ENCODE peak calls at places on chromosomes 3 and 15, in six cellular contexts. One of them, this sample, is unnamed.

GRCh38 chr3:151580592-151580991 is 119.7 kb upstream of the IGSF10 start:
- DNase-seq in AML-193: no peak
- DNase-seq in activated CD8-positive, alpha-beta T cell treated with anti-CD3 and anti-CD28 coated beads for 36 hours: no peak
- DNase-seq in T1000: no peak
- DNase-seq in activated naive CD4-positive, alpha-beta T cell treated with anti-CD3 and anti-CD28 coated beads for 36 hours: no peak
- DNase-seq in caudate nucleus: no peak
- DNase-seq in this sample: no peak

GRCh38 chr3:114671741-114672510 is 378.1 kb downstream of the TIGIT start:
- DNase-seq in caudate nucleus: no peak
- DNase-seq in activated naive CD4-positive, alpha-beta T cell treated with anti-CD3 and anti-CD28 coated beads for 36 hours: no peak
- DNase-seq in T1000: no peak
- DNase-seq in AML-193: no peak
- DNase-seq in activated CD8-positive, alpha-beta T cell treated with anti-CD3 and anti-CD28 coated beads for 36 hours: no peak
- DNase-seq in this sample: no peak

GRCh38 chr3:136251511-136251910 is 1.4 kb downstream of the PCCB start:
- DNase-seq in activated naive CD4-positive, alpha-beta T cell treated with anti-CD3 and anti-CD28 coated beads for 36 hours: no peak
- DNase-seq in T1000: no peak
- DNase-seq in AML-193: no peak
- DNase-seq in activated CD8-positive, alpha-beta T cell treated with anti-CD3 and anti-CD28 coated beads for 36 hours: no peak
- DNase-seq in caudate nucleus: no peak
- DNase-seq in this sample: peak; percentile 89

GRCh38 chr15:66097151-66098018 is 156.2 kb downstream of the MEGF11 start:
- DNase-seq in T1000: no peak
- DNase-seq in activated CD8-positive, alpha-beta T cell treated with anti-CD3 and anti-CD28 coated beads for 36 hours: no peak
- DNase-seq in activated naive CD4-positive, alpha-beta T cell treated with anti-CD3 and anti-CD28 coated beads for 36 hours: no peak
- DNase-seq in caudate nucleus: no peak
- DNase-seq in AML-193: no peak
- DNase-seq in this sample: no peak

GRCh38 chr3:179730508-179730907 is 77.7 kb downstream of the USP13 start:
- DNase-seq in T1000: no peak
- DNase-seq in activated naive CD4-positive, alpha-beta T cell treated with anti-CD3 and anti-CD28 coated beads for 36 hours: no peak
- DNase-seq in caudate nucleus: no peak
- DNase-seq in AML-193: no peak
- DNase-seq in activated CD8-positive, alpha-beta T cell treated with anti-CD3 and anti-CD28 coated beads for 36 hours: no peak
- DNase-seq in this sample: no peak

GRCh38 chr3:8386221-8386620 is 115.4 kb upstream of the LMCD1 start:
- DNase-seq in activated CD8-positive, alpha-beta T cell treated with anti-CD3 and anti-CD28 coated beads for 36 hours: no peak
- DNase-seq in activated naive CD4-positive, alpha-beta T cell treated with anti-CD3 and anti-CD28 coated beads for 36 hours: no peak
- DNase-seq in T1000: peak; percentile 34
- DNase-seq in AML-193: no peak
- DNase-seq in caudate nucleus: no peak
- DNase-seq in this sample: no peak

GRCh38 chr3:126467611-126467955 is 8.1 kb downstream of the ZXDC start:
- DNase-seq in AML-193: no peak
- DNase-seq in T1000: no peak
- DNase-seq in activated naive CD4-positive, alpha-beta T cell treated with anti-CD3 and anti-CD28 coated beads for 36 hours: no peak
- DNase-seq in activated CD8-positive, alpha-beta T cell treated with anti-CD3 and anti-CD28 coated beads for 36 hours: no peak
- DNase-seq in caudate nucleus: no peak
- DNase-seq in this sample: peak; percentile 41

GRCh38 chr3:11246663-11246970 is 25.6 kb upstream of the ATG7 start:
- DNase-seq in caudate nucleus: no peak
- DNase-seq in T1000: no peak
- DNase-seq in activated CD8-positive, alpha-beta T cell treated with anti-CD3 and anti-CD28 coated beads for 36 hours: no peak
- DNase-seq in activated naive CD4-positive, alpha-beta T cell treated with anti-CD3 and anti-CD28 coated beads for 36 hours: no peak
- DNase-seq in AML-193: no peak
- DNase-seq in this sample: no peak

GRCh38 chr15:55277116-55277564 is 12.5 kb downstream of the RAB27A start:
- DNase-seq in AML-193: peak; percentile 86
- DNase-seq in caudate nucleus: no peak
- DNase-seq in T1000: no peak
- DNase-seq in activated naive CD4-positive, alpha-beta T cell treated with anti-CD3 and anti-CD28 coated beads for 36 hours: peak; percentile 72
- DNase-seq in activated CD8-positive, alpha-beta T cell treated with anti-CD3 and anti-CD28 coated beads for 36 hours: peak; percentile 88
- DNase-seq in this sample: no peak

This sample was measured in left lobe of liver.